ENCODE peak calls at places on chromosomes 3 and 15, in five cellular contexts. G is globus pallidus, V is ELR, W is cardiac muscle cell, X is GM10248. A is an unnamed sample.
A peak's percentile ranks its signal among the peaks of the same experiment; 100 is the strongest.

GRCh38 chr3:122231781-122232180 is 48.3 kb downstream of the CASR start:
- DNase-seq in V (no peak), W (no peak), G (no peak), X (no peak), A (no peak)

GRCh38 chr3:138862924-138863775 is 28.4 kb upstream of the PIK3CB start:
- DNase-seq in W (no peak), V (peak; percentile 84), X (no peak), G (no peak), A (no peak)

GRCh38 chr3:64120876-64121275 is 97.6 kb upstream of the PSMD6 start:
- DNase-seq in G (no peak), W (no peak), X (no peak), V (no peak), A (no peak)

GRCh38 chr3:188510366-188510765 is 356.4 kb downstream of the LPP start:
- DNase-seq in W (no peak), X (no peak), G (no peak), V (peak; percentile 47), A (no peak)

GRCh38 chr15:51108933-51109550 is 14.3 kb upstream of the TNFAIP8L3 start:
- DNase-seq in G (no peak), V (peak; percentile 57), W (peak; percentile 41), X (no peak), A (no peak)

GRCh38 chr3:25173610-25174009 is 254.5 kb upstream of the RARB start:
- DNase-seq in V (no peak), X (no peak), G (no peak), W (no peak), A (no peak)

GRCh38 chr3:184795493-184796198 is 16.3 kb upstream of the VPS8 start:
- DNase-seq in V (no peak), G (no peak), W (peak; percentile 77), X (no peak), A (no peak)

GRCh38 chr15:42808921-42809320 is 72.0 kb upstream of the CDAN1 start:
- DNase-seq in W (no peak), X (no peak), G (no peak), V (no peak), A (no peak)

GRCh38 chr3:86782271-86782670 is 208.7 kb downstream of the VGLL3 start:
- DNase-seq in X (no peak), W (no peak), V (no peak), G (no peak), A (no peak)

GRCh38 chr3:192188218-192188835 is 539.0 kb downstream of the FGF12 start:
- DNase-seq in X (peak; percentile 52), W (peak; percentile 78), G (peak; percentile 44), V (peak; percentile 65), A (peak; percentile 52)

GRCh38 chr15:58228708-58229107 is 90.5 kb downstream of the AQP9 start:
- DNase-seq in X (no peak), V (peak; percentile 26), G (no peak), W (peak; percentile 69), A (no peak)

GRCh38 chr3:177567833-177568232 is 370.6 kb upstream of the TBL1XR1 start:
- DNase-seq in V (peak; percentile 4), X (no peak), G (no peak), W (no peak), A (no peak)

GRCh38 chr3:184551614-184552256 is 9.8 kb upstream of the EPHB3 start:
- DNase-seq in V (no peak), X (no peak), G (no peak), W (no peak), A (no peak)

GRCh38 chr3:169812844-169813677 is at the start of the genes LRRC34 and LRRIQ4:
- DNase-seq in G (peak; percentile 65), V (peak; percentile 91), X (peak; percentile 67), W (peak; percentile 46), A (peak; percentile 76)

GRCh38 chr3:50617096-50617791 is at the start of gene MAPKAPK3:
- DNase-seq in X (no peak), W (peak; percentile 48), V (peak; percentile 30), G (no peak), A (no peak)

GRCh38 chr3:136197159-136197715 is 1.1 kb upstream of the MSL2 start:
- DNase-seq in G (peak; percentile 47), W (peak; percentile 4), X (no peak), V (no peak), A (peak; percentile 58)

GRCh38 chr3:141796436-141797166 is 33.4 kb downstream of the GRK7 start:
- DNase-seq in W (no peak), X (peak; percentile 82), G (peak; percentile 30), V (no peak), A (peak; percentile 51)

GRCh38 chr3:55698826-55699225 is 211.7 kb upstream of the WNT5A start:
- DNase-seq in V (no peak), G (no peak), X (no peak), W (no peak), A (no peak)

GRCh38 chr15:65067645-65068416 is at the start of gene RASL12:
- DNase-seq in G (no peak), V (no peak), X (no peak), W (peak; percentile 47), A (no peak)

GRCh38 chr3:86985427-86985826 is 5.5 kb downstream of the VGLL3 start:
- DNase-seq in W (no peak), G (no peak), X (no peak), V (no peak), A (no peak)

GRCh38 chr3:129068291-129068886 is 7.8 kb downstream of the GP9 start:
- DNase-seq in V (no peak), W (no peak), X (no peak), G (no peak), A (no peak)

GRCh38 chr3:98779936-98780335 is 16.8 kb downstream of the ST3GAL6 start:
- DNase-seq in V (peak; percentile 42), W (no peak), G (peak; percentile 94), X (no peak), A (peak; percentile 97)

GRCh38 chr3:72523409-72524172 is 324.7 kb downstream of the SHQ1 start:
- DNase-seq in V (no peak), X (peak; percentile 59), G (peak; percentile 62), W (no peak), A (peak; percentile 76)

GRCh38 chr15:34621675-34622074 is 38.2 kb upstream of the GOLGA8B start:
- DNase-seq in V (peak; percentile 63), X (no peak), G (peak; percentile 13), W (no peak), A (peak; percentile 55)

GRCh38 chr3:96700322-96701315 is 113.8 kb upstream of the EPHA6 start:
- DNase-seq in V (no peak), X (no peak), W (peak; percentile 28), G (no peak), A (no peak)

GRCh38 chr15:73368301-73369072 is at the start of gene HCN4:
- DNase-seq in W (peak; percentile 89), V (no peak), X (no peak), G (no peak), A (no peak)

GRCh38 chr3:129936757-129937156 is 37.8 kb upstream of the TRH start:
- DNase-seq in W (no peak), V (peak; percentile 50), G (peak; percentile 70), X (no peak), A (peak; percentile 87)

GRCh38 chr3:13463618-13464400 is 16.3 kb upstream of the HDAC11 start:
- DNase-seq in G (peak; percentile 74), W (no peak), V (no peak), X (no peak), A (peak; percentile 81)

GRCh38 chr3:32973982-32974381 is 22.5 kb downstream of the CCR4 start:
- DNase-seq in G (no peak), X (peak; percentile 31), W (no peak), V (peak; percentile 49), A (no peak)

GRCh38 chr15:81312790-81313543 is 11.0 kb downstream of the STARD5 start:
- DNase-seq in X (no peak), G (no peak), W (no peak), V (peak; percentile 97), A (no peak)

GRCh38 chr3:175651716-175652115 is 792.6 kb downstream of the NAALADL2 start:
- DNase-seq in W (no peak), X (no peak), V (peak; percentile 11), G (no peak), A (no peak)

GRCh38 chr3:172209333-172210321 is 170.2 kb downstream of the FNDC3B start:
- DNase-seq in V (no peak), W (no peak), X (no peak), G (no peak), A (no peak)

GRCh38 chr15:39969871-39970270 is 36.0 kb downstream of the EIF2AK4 start:
- DNase-seq in X (no peak), G (no peak), W (no peak), V (peak; percentile 24), A (no peak)

GRCh38 chr3:158830391-158830790 is 28.5 kb downstream of the MFSD1 start:
- DNase-seq in W (no peak), X (no peak), V (peak; percentile 87), G (no peak), A (no peak)

GRCh38 chr3:5564278-5564666 is 376.8 kb downstream of the EDEM1 start:
- DNase-seq in W (no peak), V (no peak), X (no peak), G (no peak), A (no peak)

GRCh38 chr3:134846943-134847342 is 51.9 kb downstream of the EPHB1 start:
- DNase-seq in X (no peak), W (peak; percentile 2), V (peak; percentile 98), G (no peak), A (no peak)